ENCODE peak calls at places on chromosomes 2 and 18, in six cellular contexts. V is IMR-90, G is A549, Q is Peyer's patch, E is prostate gland, F is heart left ventricle. C is an unnamed sample. For H3K4me1, the result is how much of the 10 kb centered on the place peaks cover.

GRCh38 chr2:29495536-29495935 is 380.3 kb downstream of the CLIP4 start:
- DNase-seq in F (no peak), G (no peak), V (no peak), Q (no peak), E (no peak), C (no peak)

GRCh38 chr18:62763101-62763521 is 47.8 kb downstream of the PHLPP1 start:
- DNase-seq in E (no peak), V (no peak), Q (no peak), F (no peak), G (no peak), C (no peak)

GRCh38 chr2:95297088-95297487 is at the start of gene KCNIP3:
- DNase-seq in F (no peak), V (no peak), G (no peak), Q (no peak), E (peak), C (peak)

GRCh38 chr2:15826273-15826717 is 114.1 kb upstream of the MYCN start:
- DNase-seq in V (no peak), G (no peak), E (no peak), Q (no peak), F (no peak), C (no peak)

GRCh38 chr2:239910404-239910803 is 114.7 kb downstream of the NDUFA10 start:
- DNase-seq in E (no peak), Q (no peak), G (no peak), V (no peak), F (no peak), C (no peak)

GRCh38 chr18:48488388-48488850 is 50.4 kb upstream of the CTIF start:
- DNase-seq in Q (peak), F (peak), V (peak), G (peak), E (peak), C (peak)

GRCh38 chr18:79334496-79335233 is 61.1 kb upstream of the NFATC1 start:
- DNase-seq in V (no peak), G (no peak), Q (no peak), E (peak), F (no peak), C (no peak)

GRCh38 chr2:63743976-63744331 is 97.7 kb upstream of the UGP2 start:
- DNase-seq in G (no peak), Q (no peak), E (no peak), V (no peak), F (no peak), C (no peak)

GRCh38 chr18:67612281-67612680 is 95.8 kb upstream of the DSEL start:
- DNase-seq in V (no peak), F (no peak), E (no peak), Q (no peak), G (no peak), C (no peak)

GRCh38 chr2:219521066-219521880 is 7.0 kb downstream of the ASIC4 start:
- DNase-seq in G (peak), E (no peak), F (peak), Q (no peak), V (peak), C (peak)

GRCh38 chr18:9916067-9916684 is 2.4 kb downstream of the VAPA start:
- DNase-seq in Q (no peak), V (peak), E (no peak), F (no peak), G (no peak), C (no peak)

GRCh38 chr2:23545811-23546210 is 160.8 kb downstream of the KLHL29 start:
- DNase-seq in G (no peak), E (no peak), F (no peak), V (no peak), Q (no peak), C (no peak)

GRCh38 chr2:189188446-189188845 is 8.9 kb upstream of the COL5A2 start:
- DNase-seq in Q (no peak), V (no peak), E (no peak), G (no peak), F (no peak), C (no peak)

GRCh38 chr2:85179541-85179940 is 46.3 kb downstream of the TCF7L1 start:
- DNase-seq in E (no peak), F (no peak), Q (no peak), G (no peak), V (no peak), C (peak)

GRCh38 chr2:201403904-201404303 is 46.8 kb upstream of the FLACC1 start:
- DNase-seq in Q (no peak), F (no peak), G (no peak), E (peak), V (peak), C (no peak)

GRCh38 chr18:43392168-43392567 is 114.9 kb upstream of the SYT4 start:
- DNase-seq in Q (no peak), V (no peak), E (peak), F (no peak), G (no peak), C (no peak)

GRCh38 chr2:107338059-107338458 is 452.1 kb upstream of the ST6GAL2 start:
- DNase-seq in F (no peak), G (no peak), Q (no peak), E (no peak), V (no peak), C (no peak)

GRCh38 chr2:33216508-33217182 is 259.8 kb upstream of the RASGRP3 start:
- DNase-seq in F (peak), Q (no peak), E (no peak), V (peak), G (no peak), C (peak)

GRCh38 chr2:10385933-10386773 is 62.0 kb downstream of the ODC1 start:
- DNase-seq in Q (no peak), G (peak), E (no peak), F (no peak), V (peak), C (no peak)

GRCh38 chr18:80198994-80199748 is 48.1 kb downstream of the PARD6G start:
- DNase-seq in V (no peak), G (no peak), E (no peak), Q (no peak), F (no peak), C (no peak)

GRCh38 chr2:16334886-16335605 is 330.6 kb downstream of the CYRIA start:
- DNase-seq in G (no peak), V (no peak), E (no peak), F (no peak), Q (no peak), C (no peak)

GRCh38 chr2:177281400-177282021 is 17.0 kb upstream of the NFE2L2 start:
- DNase-seq in G (no peak), E (no peak), V (no peak), F (peak), Q (peak), C (no peak)

GRCh38 chr2:61439241-61440002 is 31.5 kb downstream of the USP34 start:
- DNase-seq in G (no peak), V (no peak), F (peak), Q (no peak), E (no peak), C (peak)

GRCh38 chr2:185738679-185739472 is at the start of gene FSIP2:
- DNase-seq in G (no peak), Q (no peak), F (peak), E (peak), V (peak), C (peak)

GRCh38 chr2:201891676-201892075 is 85.3 kb downstream of the CDK15 start:
- DNase-seq in F (no peak), G (no peak), Q (no peak), V (no peak), E (no peak), C (no peak)

DNA sequence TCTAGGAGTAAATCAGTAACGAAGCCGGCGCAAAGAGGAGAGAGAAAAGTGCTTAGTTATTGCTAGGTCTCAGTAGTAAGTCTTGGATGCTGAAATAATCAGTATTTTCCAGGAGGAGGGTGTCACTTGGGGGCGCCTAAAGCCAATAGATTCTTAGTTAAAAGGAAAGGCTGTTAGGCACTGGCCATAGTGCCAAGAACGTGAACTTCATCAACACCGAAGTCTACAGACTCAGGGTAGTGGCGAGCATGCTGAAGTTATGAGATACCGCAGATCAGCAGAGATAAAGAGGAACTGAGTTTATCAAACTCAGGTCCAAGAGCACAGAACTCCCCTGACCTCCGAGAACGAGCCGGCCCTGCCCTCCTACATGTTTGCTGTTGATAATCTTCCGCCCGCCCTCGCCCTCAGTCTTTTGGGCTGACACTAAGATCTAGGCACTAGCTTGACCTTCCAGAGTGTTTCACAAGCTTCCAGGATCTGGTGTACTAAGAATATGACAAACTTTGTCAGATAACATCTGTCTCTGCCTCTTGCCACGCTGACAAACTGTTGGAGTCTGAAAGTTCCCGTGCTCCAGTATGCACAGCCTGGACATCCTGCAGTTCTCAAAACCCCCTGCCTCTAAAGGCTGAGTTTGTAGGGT is 49.2 kb downstream of the CYB5A start:
- DNase-seq in G (no peak), Q (no peak), E (no peak), V (no peak), F (peak), C (no peak)
- TF ChIP-seq POLR2A in G (no peak), Q (no peak), E (no peak), V (no peak), F (no peak), C (no peak)

GRCh38 chr2:134217316-134217715 is 36.6 kb upstream of the MGAT5 start:
- DNase-seq in G (no peak), V (no peak), E (no peak), F (no peak), Q (peak), C (no peak)
- H3K27ac ChIP-seq in G (no peak), V (no peak), E (no peak), F (no peak), Q (peak), C (no peak)

GRCh38 chr2:196266855-196267254 is 95.5 kb upstream of the STK17B start:
- DNase-seq in Q (no peak), E (no peak), V (no peak), F (no peak), G (no peak), C (no peak)
- H3K4me1 ChIP-seq in Q (under half), E (under half), V (under half), F (under half), G (under half), C (under half)

GRCh38 chr2:32063310-32064020 is at the start of gene SPAST:
- DNase-seq in V (peak), Q (peak), E (peak), G (peak), F (peak), C (peak)
- TF ChIP-seq POLR2A in V (no peak), Q (no peak), E (peak), G (peak), F (peak), C (peak)

GRCh38 chr18:58861353-58861752 is 3.3 kb upstream of the ZNF532 start:
- DNase-seq in G (no peak), Q (no peak), F (no peak), V (no peak), E (no peak), C (no peak)

GRCh38 chr18:58860747-58861224 is 3.9 kb upstream of the ZNF532 start:
- DNase-seq in Q (no peak), V (no peak), E (no peak), F (no peak), G (no peak), C (no peak)

GRCh38 chr18:58862404-58862803 is 2.3 kb upstream of the ZNF532 start:
- DNase-seq in Q (no peak), V (no peak), G (no peak), F (no peak), E (no peak), C (no peak)

GRCh38 chr18:58862851-58863538 is 1.7 kb upstream of the ZNF532 start:
- DNase-seq in V (peak), Q (peak), G (peak), F (peak), E (no peak), C (peak)

DNA sequence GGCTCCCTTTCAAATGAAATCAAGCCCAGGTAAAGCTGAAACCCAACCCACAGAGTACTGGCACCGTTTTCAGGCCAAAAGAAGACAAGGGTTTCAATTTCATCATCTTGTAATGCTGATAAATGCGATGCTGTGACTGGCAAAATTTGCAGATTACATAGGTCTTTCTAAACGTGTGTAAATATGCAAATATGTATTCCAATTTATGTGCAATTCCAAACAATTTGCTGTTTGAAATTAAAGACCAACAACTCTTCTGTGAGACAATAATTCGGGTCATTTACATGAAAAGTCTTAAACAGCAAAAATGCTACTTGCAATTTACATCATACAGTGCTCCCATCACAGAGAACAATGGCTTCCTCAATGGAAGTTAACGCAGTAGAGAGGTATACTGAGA is 2.8 kb upstream of the ZNF532 start:
- DNase-seq in V (no peak), F (no peak), Q (no peak), G (no peak), E (no peak), C (no peak)
- H3K27ac ChIP-seq in V (no peak), F (peak), Q (no peak), G (peak), E (peak), C (peak)

DNA sequence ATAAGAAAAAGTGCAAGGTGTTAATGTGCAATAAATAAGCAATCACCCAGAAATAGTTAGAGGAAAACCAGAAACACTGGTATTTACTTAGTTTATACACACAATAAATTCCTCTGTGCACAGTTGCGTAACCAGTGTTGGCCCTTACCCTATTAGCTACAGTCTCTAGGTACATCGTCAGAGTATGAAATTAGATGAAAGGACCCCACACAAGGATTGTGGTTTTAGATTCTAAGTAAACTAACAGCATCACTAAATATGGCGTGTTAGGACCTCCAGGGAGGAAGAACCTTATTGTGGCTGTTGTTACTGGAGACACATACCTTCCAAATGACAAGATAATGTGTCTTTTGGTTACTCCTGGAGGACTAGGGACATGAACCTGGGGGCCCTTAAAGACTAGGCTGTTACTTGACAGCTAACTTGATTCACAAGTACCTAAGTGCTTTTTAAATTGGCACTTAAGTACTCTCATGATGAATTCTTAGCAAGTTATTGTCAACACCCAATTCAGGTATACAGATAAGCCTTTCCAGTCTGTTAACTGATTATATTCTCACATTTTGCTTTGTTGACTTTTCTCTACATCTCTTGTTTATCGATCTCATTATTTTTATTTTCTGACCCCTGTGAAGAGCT is 115.3 kb downstream of the FEZ2 start:
- DNase-seq in F (no peak), V (peak), E (peak), G (no peak), Q (no peak), C (peak)
- H3K4me1 ChIP-seq in F (under half), V (under half), E (under half), G (half or more), Q (under half), C (under half)

GRCh38 chr2:25251032-25251460 is 82.7 kb upstream of the POMC start:
- DNase-seq in F (no peak), V (no peak), E (no peak), Q (no peak), G (no peak), C (no peak)

GRCh38 chr2:25250331-25251031 is 82.1 kb upstream of the POMC start:
- DNase-seq in G (no peak), E (no peak), V (peak), F (no peak), Q (no peak), C (no peak)

GRCh38 chr2:25253153-25253617 is 84.8 kb upstream of the POMC start:
- DNase-seq in F (no peak), E (no peak), V (no peak), G (no peak), Q (no peak), C (no peak)

GRCh38 chr2:25252291-25253152 is 84.1 kb upstream of the POMC start:
- DNase-seq in V (peak), E (peak), F (peak), G (peak), Q (peak), C (peak)

GRCh38 chr2:25251461-25252273 is 83.3 kb upstream of the POMC start:
- DNase-seq in G (peak), F (peak), E (peak), V (peak), Q (peak), C (peak)
- TF ChIP-seq POLR2A in G (no peak), F (peak), E (no peak), V (no peak), Q (peak), C (peak)

GRCh38 chr2:231395188-231396057 is at the start of gene B3GNT7:
- DNase-seq in G (no peak), E (no peak), Q (peak), V (no peak), F (no peak), C (no peak)
- H3K27ac ChIP-seq in G (peak), E (peak), Q (peak), V (no peak), F (no peak), C (peak)

DNA sequence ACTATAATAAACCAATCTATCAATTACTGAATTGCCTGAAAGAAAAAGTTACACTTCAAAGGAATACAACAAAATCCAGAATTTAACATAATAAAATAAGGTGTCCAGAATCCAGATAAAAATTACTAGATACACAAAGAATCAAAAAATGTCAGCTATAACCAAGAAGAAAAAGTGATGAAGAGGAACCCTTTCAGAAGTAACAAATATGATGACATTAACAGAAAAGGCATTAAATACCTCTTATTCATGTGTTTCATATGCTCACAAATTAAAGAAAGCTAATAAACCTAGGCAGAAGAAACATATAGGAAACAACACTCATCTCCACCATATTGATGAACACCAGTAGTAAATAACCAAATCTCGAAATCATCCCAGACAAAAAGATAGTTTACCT is 722.8 kb downstream of the ADCYAP1 start:
- DNase-seq in Q (no peak), E (no peak), F (no peak), V (no peak), G (no peak), C (no peak)
- H3K4me1 ChIP-seq in Q (under half), E (under half), F (under half), V (under half), G (under half), C (under half)

GRCh38 chr2:235666240-235666781 is 172.5 kb downstream of the AGAP1 start:
- DNase-seq in V (peak), F (no peak), E (peak), G (peak), Q (no peak), C (peak)
- TF ChIP-seq POLR2A in V (no peak), F (no peak), E (no peak), G (no peak), Q (no peak), C (no peak)

C was measured in thyroid gland.